ENCODE peak calls at places on chromosomes 4 and X, in seven cellular contexts. One of them, this sample, is unnamed.
A peak's percentile ranks its signal among the peaks of the same experiment; 100 is the strongest.

GRCh38 chr4:85701881-85702321 is 227.0 kb downstream of the ARHGAP24 start:
- DNase-seq in foreskin fibroblast: no peak
- DNase-seq in AG04450: no peak
- DNase-seq in endothelial cell: no peak
- DNase-seq in H9: no peak
- DNase-seq in heart left ventricle: no peak
- DNase-seq in fibroblast of mammary gland: peak; percentile 27
- DNase-seq in this sample: peak; percentile 45

GRCh38 chrX:107119281-107119680 is 659 bp upstream of the RBM41 start:
- DNase-seq in fibroblast of mammary gland: peak; percentile 5
- DNase-seq in heart left ventricle: no peak
- DNase-seq in foreskin fibroblast: no peak
- DNase-seq in H9: no peak
- DNase-seq in endothelial cell: no peak
- DNase-seq in AG04450: no peak
- DNase-seq in this sample: no peak

GRCh38 chr4:124947622-124948265 is 235.2 kb upstream of the ANKRD50 start:
- DNase-seq in foreskin fibroblast: no peak
- DNase-seq in H9: no peak
- DNase-seq in endothelial cell: no peak
- DNase-seq in fibroblast of mammary gland: no peak
- DNase-seq in AG04450: no peak
- DNase-seq in heart left ventricle: no peak
- DNase-seq in this sample: no peak

GRCh38 chr4:8893624-8894423 is 22.2 kb upstream of the HMX1 start:
- DNase-seq in endothelial cell: no peak
- DNase-seq in fibroblast of mammary gland: no peak
- DNase-seq in foreskin fibroblast: no peak
- DNase-seq in heart left ventricle: no peak
- DNase-seq in AG04450: no peak
- DNase-seq in H9: peak; percentile 62
- DNase-seq in this sample: no peak

GRCh38 chr4:73607375-73608026 is 12.7 kb downstream of the RASSF6 start:
- DNase-seq in foreskin fibroblast: peak; percentile 32
- DNase-seq in endothelial cell: no peak
- DNase-seq in AG04450: no peak
- DNase-seq in H9: no peak
- DNase-seq in heart left ventricle: no peak
- DNase-seq in fibroblast of mammary gland: peak; percentile 31
- DNase-seq in this sample: no peak

GRCh38 chr4:24799544-24800272 is 4.3 kb downstream of the SOD3 start:
- DNase-seq in AG04450: no peak
- DNase-seq in heart left ventricle: no peak
- DNase-seq in endothelial cell: peak; percentile 31
- DNase-seq in H9: no peak
- DNase-seq in fibroblast of mammary gland: no peak
- DNase-seq in foreskin fibroblast: no peak
- DNase-seq in this sample: no peak

GRCh38 chrX:47321386-47321785 is 49.0 kb upstream of the ZNF157 start:
- DNase-seq in heart left ventricle: no peak
- DNase-seq in H9: peak; percentile 93
- DNase-seq in foreskin fibroblast: peak; percentile 29
- DNase-seq in AG04450: no peak
- DNase-seq in endothelial cell: peak; percentile 61
- DNase-seq in fibroblast of mammary gland: peak; percentile 70
- DNase-seq in this sample: no peak

GRCh38 chr4:169921732-169922131 is 104.5 kb downstream of the MFAP3L start:
- DNase-seq in heart left ventricle: no peak
- DNase-seq in AG04450: no peak
- DNase-seq in foreskin fibroblast: no peak
- DNase-seq in fibroblast of mammary gland: no peak
- DNase-seq in H9: no peak
- DNase-seq in endothelial cell: no peak
- DNase-seq in this sample: no peak

GRCh38 chr4:7328913-7329638 is 105.7 kb downstream of the PSAPL1 start:
- DNase-seq in foreskin fibroblast: peak; percentile 17
- DNase-seq in endothelial cell: no peak
- DNase-seq in fibroblast of mammary gland: peak; percentile 27
- DNase-seq in heart left ventricle: peak; percentile 70
- DNase-seq in AG04450: peak; percentile 8
- DNase-seq in H9: no peak
- DNase-seq in this sample: no peak

GRCh38 chrX:109299091-109299490 is 182.8 kb downstream of the GUCY2F start:
- DNase-seq in heart left ventricle: no peak
- DNase-seq in endothelial cell: no peak
- DNase-seq in AG04450: no peak
- DNase-seq in foreskin fibroblast: peak; percentile 1
- DNase-seq in fibroblast of mammary gland: peak; percentile 7
- DNase-seq in H9: no peak
- DNase-seq in this sample: no peak

GRCh38 chr4:148649669-148650331 is 207.6 kb upstream of the NR3C2 start:
- DNase-seq in heart left ventricle: no peak
- DNase-seq in fibroblast of mammary gland: peak; percentile 39
- DNase-seq in foreskin fibroblast: no peak
- DNase-seq in endothelial cell: no peak
- DNase-seq in AG04450: no peak
- DNase-seq in H9: no peak
- DNase-seq in this sample: no peak

GRCh38 chr4:25834411-25835107 is 28.2 kb downstream of the SEL1L3 start:
- DNase-seq in fibroblast of mammary gland: no peak
- DNase-seq in H9: no peak
- DNase-seq in foreskin fibroblast: no peak
- DNase-seq in AG04450: no peak
- DNase-seq in heart left ventricle: no peak
- DNase-seq in endothelial cell: no peak
- DNase-seq in this sample: no peak

GRCh38 chr4:158169931-158170690 is 2.7 kb downstream of the GASK1B start:
- DNase-seq in foreskin fibroblast: no peak
- DNase-seq in heart left ventricle: no peak
- DNase-seq in endothelial cell: no peak
- DNase-seq in fibroblast of mammary gland: peak; percentile 53
- DNase-seq in H9: no peak
- DNase-seq in AG04450: no peak
- DNase-seq in this sample: no peak

GRCh38 chr4:173317003-173317402 is 17.2 kb downstream of the HMGB2 start:
- DNase-seq in AG04450: no peak
- DNase-seq in H9: peak; percentile 51
- DNase-seq in foreskin fibroblast: no peak
- DNase-seq in endothelial cell: peak; percentile 33
- DNase-seq in fibroblast of mammary gland: no peak
- DNase-seq in heart left ventricle: no peak
- DNase-seq in this sample: no peak

GRCh38 chrX:119145241-119145653 is 17.6 kb upstream of the KIAA1210 start:
- DNase-seq in endothelial cell: peak; percentile 22
- DNase-seq in fibroblast of mammary gland: peak; percentile 37
- DNase-seq in foreskin fibroblast: no peak
- DNase-seq in AG04450: no peak
- DNase-seq in H9: peak; percentile 29
- DNase-seq in heart left ventricle: no peak
- DNase-seq in this sample: no peak

GRCh38 chrX:40170830-40171512 is 73.2 kb upstream of the BCOR start:
- DNase-seq in foreskin fibroblast: no peak
- DNase-seq in AG04450: no peak
- DNase-seq in heart left ventricle: no peak
- DNase-seq in H9: peak; percentile 54
- DNase-seq in fibroblast of mammary gland: no peak
- DNase-seq in endothelial cell: no peak
- DNase-seq in this sample: no peak

GRCh38 chr4:15001825-15002658 is at the start of gene CPEB2:
- DNase-seq in endothelial cell: peak; percentile 96
- DNase-seq in heart left ventricle: peak; percentile 98
- DNase-seq in foreskin fibroblast: peak; percentile 97
- DNase-seq in AG04450: peak; percentile 82
- DNase-seq in H9: peak; percentile 92
- DNase-seq in fibroblast of mammary gland: peak; percentile 94
- DNase-seq in this sample: peak; percentile 94

GRCh38 chr4:66562276-66562806 is 892.1 kb upstream of the EPHA5 start:
- DNase-seq in H9: no peak
- DNase-seq in heart left ventricle: no peak
- DNase-seq in AG04450: no peak
- DNase-seq in endothelial cell: no peak
- DNase-seq in fibroblast of mammary gland: no peak
- DNase-seq in foreskin fibroblast: no peak
- DNase-seq in this sample: no peak

GRCh38 chr4:4961936-4962335 is 57.3 kb downstream of the CYTL1 start:
- DNase-seq in heart left ventricle: no peak
- DNase-seq in AG04450: no peak
- DNase-seq in H9: no peak
- DNase-seq in fibroblast of mammary gland: no peak
- DNase-seq in foreskin fibroblast: no peak
- DNase-seq in endothelial cell: no peak
- DNase-seq in this sample: no peak

GRCh38 chrX:50988649-50989048 is 78.1 kb downstream of the BMP15 start:
- DNase-seq in endothelial cell: peak; percentile 25
- DNase-seq in AG04450: no peak
- DNase-seq in foreskin fibroblast: peak; percentile 4
- DNase-seq in heart left ventricle: no peak
- DNase-seq in H9: no peak
- DNase-seq in fibroblast of mammary gland: peak; percentile 47
- DNase-seq in this sample: peak; percentile 1

GRCh38 chr4:126489826-126490463 is 1142.8 kb upstream of the INTU start:
- DNase-seq in endothelial cell: no peak
- DNase-seq in H9: no peak
- DNase-seq in foreskin fibroblast: no peak
- DNase-seq in heart left ventricle: peak; percentile 61
- DNase-seq in fibroblast of mammary gland: no peak
- DNase-seq in AG04450: no peak
- DNase-seq in this sample: no peak

DNA sequence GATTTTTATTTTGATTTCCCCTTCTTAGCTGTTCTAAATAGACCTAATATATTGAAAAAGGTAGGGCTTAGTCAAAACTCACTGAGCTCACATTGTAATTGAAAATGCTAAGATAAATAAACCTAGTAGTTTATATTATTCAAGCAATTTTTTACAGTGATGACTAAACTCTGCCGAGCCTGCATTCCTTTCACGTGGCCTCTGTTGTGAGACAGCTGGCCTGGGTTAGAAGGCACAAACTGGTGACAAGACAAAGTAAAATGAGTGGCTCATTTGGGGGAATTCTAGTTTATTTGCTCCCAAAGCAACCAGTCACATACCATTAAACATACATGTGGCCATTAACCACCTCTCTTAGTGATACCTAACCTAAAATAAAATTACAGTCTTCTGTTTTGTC is 169.4 kb upstream of the TEX13C start:
- DNase-seq in endothelial cell: no peak
- DNase-seq in H9: no peak
- DNase-seq in AG04450: no peak
- DNase-seq in foreskin fibroblast: no peak
- DNase-seq in heart left ventricle: no peak
- DNase-seq in fibroblast of mammary gland: no peak
- DNase-seq in this sample: no peak
- TF ChIP-seq CTCF in endothelial cell: no peak
- TF ChIP-seq CTCF in H9: no peak
- TF ChIP-seq CTCF in AG04450: no peak
- TF ChIP-seq CTCF in foreskin fibroblast: no peak
- TF ChIP-seq CTCF in heart left ventricle: no peak
- TF ChIP-seq CTCF in fibroblast of mammary gland: no peak
- TF ChIP-seq CTCF in this sample: no peak

GRCh38 chr4:128737098-128737513 is 72.4 kb upstream of the JADE1 start:
- DNase-seq in fibroblast of mammary gland: peak; percentile 11
- DNase-seq in AG04450: no peak
- DNase-seq in endothelial cell: no peak
- DNase-seq in foreskin fibroblast: no peak
- DNase-seq in H9: peak; percentile 29
- DNase-seq in heart left ventricle: no peak
- DNase-seq in this sample: no peak
- TF ChIP-seq CTCF in fibroblast of mammary gland: no peak
- TF ChIP-seq CTCF in AG04450: no peak
- TF ChIP-seq CTCF in endothelial cell: no peak
- TF ChIP-seq CTCF in foreskin fibroblast: no peak
- TF ChIP-seq CTCF in H9: no peak
- TF ChIP-seq CTCF in heart left ventricle: no peak
- TF ChIP-seq CTCF in this sample: no peak

GRCh38 chrX:34063616-34064015 is 68.5 kb downstream of the FAM47A start:
- DNase-seq in H9: no peak
- DNase-seq in heart left ventricle: no peak
- DNase-seq in AG04450: no peak
- DNase-seq in fibroblast of mammary gland: no peak
- DNase-seq in foreskin fibroblast: no peak
- DNase-seq in endothelial cell: no peak
- DNase-seq in this sample: no peak

GRCh38 chrX:34053931-34054330 is 78.2 kb downstream of the FAM47A start:
- DNase-seq in fibroblast of mammary gland: no peak
- DNase-seq in foreskin fibroblast: no peak
- DNase-seq in endothelial cell: no peak
- DNase-seq in AG04450: no peak
- DNase-seq in heart left ventricle: no peak
- DNase-seq in H9: peak; percentile 25
- DNase-seq in this sample: no peak

DNA sequence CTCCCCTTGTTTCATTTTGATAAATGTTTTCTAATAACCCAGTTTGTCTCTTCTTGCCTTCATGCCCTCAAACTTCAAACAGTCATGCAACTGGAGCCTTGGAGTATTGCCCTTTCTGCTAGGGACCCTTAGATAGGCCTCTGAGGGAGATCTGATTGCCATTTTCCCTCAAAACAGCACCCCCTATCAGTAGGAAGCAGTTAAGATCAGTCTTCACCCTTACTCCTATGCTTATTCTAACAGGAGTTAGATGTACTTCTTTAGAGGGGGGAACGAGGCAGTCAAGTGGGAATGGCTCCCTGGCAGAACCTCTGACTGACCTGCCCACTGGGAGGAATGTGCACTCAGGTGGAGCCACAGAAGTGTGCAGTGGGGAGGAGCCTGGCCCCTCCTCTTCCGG is 74.1 kb downstream of the FAM47A start:
- DNase-seq in foreskin fibroblast: no peak
- DNase-seq in heart left ventricle: no peak
- DNase-seq in endothelial cell: no peak
- DNase-seq in H9: peak; percentile 33
- DNase-seq in fibroblast of mammary gland: no peak
- DNase-seq in AG04450: no peak
- DNase-seq in this sample: no peak
- TF ChIP-seq CTCF in foreskin fibroblast: no peak
- TF ChIP-seq CTCF in heart left ventricle: no peak
- TF ChIP-seq CTCF in endothelial cell: no peak
- TF ChIP-seq CTCF in H9: peak; percentile 70
- TF ChIP-seq CTCF in fibroblast of mammary gland: no peak
- TF ChIP-seq CTCF in AG04450: no peak
- TF ChIP-seq CTCF in this sample: no peak

DNA sequence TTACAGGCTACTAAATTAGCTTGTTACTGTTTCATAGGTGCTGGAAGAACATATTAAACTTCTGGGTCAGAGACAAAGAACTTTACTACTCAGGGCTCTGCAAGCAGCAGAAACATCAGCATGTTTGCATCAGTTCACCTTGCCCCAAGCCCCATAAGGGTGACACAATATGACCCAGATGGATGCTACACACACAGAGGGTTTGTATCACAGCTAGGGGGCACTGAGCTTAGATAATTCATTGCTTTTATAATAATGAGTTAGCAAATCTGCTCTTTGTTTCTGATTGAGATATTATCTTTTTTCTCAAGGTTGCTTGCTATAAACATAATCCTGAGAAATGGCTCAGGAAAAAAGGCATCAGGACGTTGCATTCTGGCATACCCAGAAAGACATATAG is 4.8 kb upstream of the SYNPO2 start:
- DNase-seq in H9: no peak
- DNase-seq in heart left ventricle: no peak
- DNase-seq in fibroblast of mammary gland: no peak
- DNase-seq in foreskin fibroblast: no peak
- DNase-seq in AG04450: no peak
- DNase-seq in endothelial cell: no peak
- DNase-seq in this sample: no peak
- TF ChIP-seq CTCF in H9: peak; percentile 27
- TF ChIP-seq CTCF in heart left ventricle: peak; percentile 34
- TF ChIP-seq CTCF in fibroblast of mammary gland: peak; percentile 34
- TF ChIP-seq CTCF in foreskin fibroblast: peak; percentile 17
- TF ChIP-seq CTCF in AG04450: peak; percentile 30
- TF ChIP-seq CTCF in endothelial cell: no peak
- TF ChIP-seq CTCF in this sample: no peak

GRCh38 chrX:92260102-92260501 is 480.9 kb downstream of the PCDH11X start:
- DNase-seq in fibroblast of mammary gland: no peak
- DNase-seq in heart left ventricle: no peak
- DNase-seq in foreskin fibroblast: no peak
- DNase-seq in AG04450: no peak
- DNase-seq in endothelial cell: no peak
- DNase-seq in H9: peak; percentile 63
- DNase-seq in this sample: no peak
- TF ChIP-seq CTCF in fibroblast of mammary gland: no peak
- TF ChIP-seq CTCF in heart left ventricle: no peak
- TF ChIP-seq CTCF in foreskin fibroblast: no peak
- TF ChIP-seq CTCF in AG04450: no peak
- TF ChIP-seq CTCF in endothelial cell: no peak
- TF ChIP-seq CTCF in H9: peak; percentile 60
- TF ChIP-seq CTCF in this sample: no peak

This sample was measured in GM20000.